ENCODE peak calls at places on chromosomes 6 and 20, in four cellular contexts. One of them, this sample, is unnamed.

GRCh38 chr6:145886228-145886956 is 71.8 kb upstream of the FBXO30 start:
- DNase-seq in adrenal gland: no peak
- DNase-seq in OCI-LY7: no peak
- DNase-seq in astrocyte: peak
- DNase-seq in this sample: peak

GRCh38 chr6:5723905-5724691 is 282.6 kb downstream of the NRN1 start:
- DNase-seq in adrenal gland: peak
- DNase-seq in OCI-LY7: peak
- DNase-seq in astrocyte: no peak
- DNase-seq in this sample: no peak

GRCh38 chr20:1810926-1811620 is 84.1 kb upstream of the SIRPA start:
- DNase-seq in adrenal gland: peak
- DNase-seq in OCI-LY7: no peak
- DNase-seq in astrocyte: peak
- DNase-seq in this sample: no peak

GRCh38 chr6:18835976-18836375 is 448.8 kb downstream of the RNF144B start:
- DNase-seq in adrenal gland: no peak
- DNase-seq in astrocyte: no peak
- DNase-seq in OCI-LY7: no peak
- DNase-seq in this sample: no peak

GRCh38 chr6:107161521-107161920 is 46.2 kb upstream of the BEND3 start:
- DNase-seq in adrenal gland: no peak
- DNase-seq in OCI-LY7: no peak
- DNase-seq in astrocyte: no peak
- DNase-seq in this sample: no peak

GRCh38 chr20:25081065-25081729 is 744 bp downstream of the VSX1 start:
- DNase-seq in adrenal gland: no peak
- DNase-seq in astrocyte: no peak
- DNase-seq in OCI-LY7: no peak
- DNase-seq in this sample: no peak

GRCh38 chr20:31666258-31667042 is 28.7 kb downstream of the COX4I2 start:
- DNase-seq in OCI-LY7: peak
- DNase-seq in astrocyte: no peak
- DNase-seq in adrenal gland: peak
- DNase-seq in this sample: no peak

GRCh38 chr6:147873826-147874225 is 365.3 kb downstream of the SAMD5 start:
- DNase-seq in astrocyte: no peak
- DNase-seq in adrenal gland: no peak
- DNase-seq in OCI-LY7: no peak
- DNase-seq in this sample: no peak

GRCh38 chr6:112744827-112745226 is 397.7 kb downstream of the RFPL4B start:
- DNase-seq in OCI-LY7: no peak
- DNase-seq in astrocyte: no peak
- DNase-seq in adrenal gland: no peak
- DNase-seq in this sample: no peak

GRCh38 chr6:160041608-160042007 is 72.7 kb downstream of the IGF2R start:
- DNase-seq in astrocyte: peak
- DNase-seq in adrenal gland: peak
- DNase-seq in OCI-LY7: no peak
- DNase-seq in this sample: peak

GRCh38 chr20:41049451-41049850 is 20.8 kb downstream of the TOP1 start:
- DNase-seq in OCI-LY7: no peak
- DNase-seq in astrocyte: no peak
- DNase-seq in adrenal gland: no peak
- DNase-seq in this sample: no peak

GRCh38 chr20:52312131-52312729 is 120.7 kb upstream of the ZFP64 start:
- DNase-seq in OCI-LY7: peak
- DNase-seq in adrenal gland: peak
- DNase-seq in astrocyte: peak
- DNase-seq in this sample: peak

GRCh38 chr20:16801919-16802651 is 53.9 kb downstream of the OTOR start:
- DNase-seq in astrocyte: peak
- DNase-seq in OCI-LY7: peak
- DNase-seq in adrenal gland: peak
- DNase-seq in this sample: peak

GRCh38 chr6:75244063-75244575 is 518 bp upstream of the COX7A2 start:
- DNase-seq in adrenal gland: no peak
- DNase-seq in astrocyte: no peak
- DNase-seq in OCI-LY7: no peak
- DNase-seq in this sample: no peak

GRCh38 chr20:17210983-17211382 is 15.9 kb upstream of the PCSK2 start:
- DNase-seq in adrenal gland: no peak
- DNase-seq in OCI-LY7: no peak
- DNase-seq in astrocyte: no peak
- DNase-seq in this sample: no peak

GRCh38 chr6:167835260-167835659 is 8.5 kb downstream of the AFDN start:
- DNase-seq in adrenal gland: no peak
- DNase-seq in astrocyte: no peak
- DNase-seq in OCI-LY7: no peak
- DNase-seq in this sample: no peak

GRCh38 chr6:121055572-121056163 is 278.6 kb downstream of the TBC1D32 start:
- DNase-seq in astrocyte: peak
- DNase-seq in adrenal gland: no peak
- DNase-seq in OCI-LY7: peak
- DNase-seq in this sample: peak

GRCh38 chr20:50245561-50246366 is 55.1 kb downstream of the CEBPB start:
- DNase-seq in astrocyte: peak
- DNase-seq in adrenal gland: no peak
- DNase-seq in OCI-LY7: no peak
- DNase-seq in this sample: no peak

GRCh38 chr20:4889446-4889845 is 111.9 kb downstream of the SLC23A2 start:
- DNase-seq in adrenal gland: peak
- DNase-seq in OCI-LY7: no peak
- DNase-seq in astrocyte: no peak
- DNase-seq in this sample: no peak

GRCh38 chr6:158817298-158818007 is 1.7 kb downstream of the EZR start:
- DNase-seq in adrenal gland: peak
- DNase-seq in OCI-LY7: peak
- DNase-seq in astrocyte: peak
- DNase-seq in this sample: no peak

GRCh38 chr6:75409928-75410327 is 83.7 kb downstream of the FILIP1 start:
- DNase-seq in adrenal gland: no peak
- DNase-seq in OCI-LY7: no peak
- DNase-seq in astrocyte: peak
- DNase-seq in this sample: no peak

GRCh38 chr20:25308671-25309394 is 60.9 kb downstream of the PYGB start:
- DNase-seq in astrocyte: peak
- DNase-seq in adrenal gland: peak
- DNase-seq in OCI-LY7: no peak
- DNase-seq in this sample: no peak

GRCh38 chr6:16130932-16131387 is 2.1 kb downstream of the MYLIP start:
- DNase-seq in adrenal gland: peak
- DNase-seq in astrocyte: peak
- DNase-seq in OCI-LY7: peak
- DNase-seq in this sample: peak

GRCh38 chr6:166169549-166170421 is 2.1 kb upstream of the TBXT start:
- DNase-seq in adrenal gland: no peak
- DNase-seq in astrocyte: no peak
- DNase-seq in OCI-LY7: no peak
- DNase-seq in this sample: no peak

GRCh38 chr6:134421496-134421895 is 103.6 kb upstream of the SGK1 start:
- DNase-seq in adrenal gland: no peak
- DNase-seq in astrocyte: peak
- DNase-seq in OCI-LY7: no peak
- DNase-seq in this sample: no peak

GRCh38 chr20:17172826-17173420 is 53.9 kb upstream of the PCSK2 start:
- DNase-seq in OCI-LY7: no peak
- DNase-seq in astrocyte: peak
- DNase-seq in adrenal gland: no peak
- DNase-seq in this sample: no peak

GRCh38 chr20:48846516-48847492 is 19.0 kb upstream of the PREX1 start:
- DNase-seq in adrenal gland: no peak
- DNase-seq in OCI-LY7: peak
- DNase-seq in astrocyte: no peak
- DNase-seq in this sample: no peak

GRCh38 chr20:31568041-31568731 is 36.9 kb upstream of the ID1 start:
- DNase-seq in astrocyte: peak
- DNase-seq in adrenal gland: no peak
- DNase-seq in OCI-LY7: no peak
- DNase-seq in this sample: no peak

GRCh38 chr20:3916347-3916746 is 27.2 kb downstream of the PANK2 start:
- DNase-seq in astrocyte: no peak
- DNase-seq in adrenal gland: no peak
- DNase-seq in OCI-LY7: no peak
- DNase-seq in this sample: no peak

GRCh38 chr6:130778946-130779657 is 48.1 kb upstream of the SMLR1 start:
- DNase-seq in astrocyte: peak
- DNase-seq in adrenal gland: no peak
- DNase-seq in OCI-LY7: no peak
- DNase-seq in this sample: peak
- H3K4me3 ChIP-seq in astrocyte: no peak
- H3K4me3 ChIP-seq in adrenal gland: no peak
- H3K4me3 ChIP-seq in OCI-LY7: no peak
- H3K4me3 ChIP-seq in this sample: no peak

GRCh38 chr20:38067717-38068365 is 34.3 kb downstream of the RPRD1B start:
- DNase-seq in astrocyte: no peak
- DNase-seq in OCI-LY7: no peak
- DNase-seq in adrenal gland: no peak
- DNase-seq in this sample: no peak
- H3K27ac ChIP-seq in astrocyte: no peak
- H3K27ac ChIP-seq in OCI-LY7: no peak
- H3K27ac ChIP-seq in adrenal gland: no peak
- H3K27ac ChIP-seq in this sample: no peak

GRCh38 chr6:139931746-139932145 is 557.3 kb upstream of the CITED2 start:
- DNase-seq in adrenal gland: no peak
- DNase-seq in OCI-LY7: no peak
- DNase-seq in astrocyte: no peak
- DNase-seq in this sample: no peak
- TF ChIP-seq CTCF in adrenal gland: no peak
- TF ChIP-seq CTCF in OCI-LY7: no peak
- TF ChIP-seq CTCF in astrocyte: no peak
- TF ChIP-seq CTCF in this sample: no peak

DNA sequence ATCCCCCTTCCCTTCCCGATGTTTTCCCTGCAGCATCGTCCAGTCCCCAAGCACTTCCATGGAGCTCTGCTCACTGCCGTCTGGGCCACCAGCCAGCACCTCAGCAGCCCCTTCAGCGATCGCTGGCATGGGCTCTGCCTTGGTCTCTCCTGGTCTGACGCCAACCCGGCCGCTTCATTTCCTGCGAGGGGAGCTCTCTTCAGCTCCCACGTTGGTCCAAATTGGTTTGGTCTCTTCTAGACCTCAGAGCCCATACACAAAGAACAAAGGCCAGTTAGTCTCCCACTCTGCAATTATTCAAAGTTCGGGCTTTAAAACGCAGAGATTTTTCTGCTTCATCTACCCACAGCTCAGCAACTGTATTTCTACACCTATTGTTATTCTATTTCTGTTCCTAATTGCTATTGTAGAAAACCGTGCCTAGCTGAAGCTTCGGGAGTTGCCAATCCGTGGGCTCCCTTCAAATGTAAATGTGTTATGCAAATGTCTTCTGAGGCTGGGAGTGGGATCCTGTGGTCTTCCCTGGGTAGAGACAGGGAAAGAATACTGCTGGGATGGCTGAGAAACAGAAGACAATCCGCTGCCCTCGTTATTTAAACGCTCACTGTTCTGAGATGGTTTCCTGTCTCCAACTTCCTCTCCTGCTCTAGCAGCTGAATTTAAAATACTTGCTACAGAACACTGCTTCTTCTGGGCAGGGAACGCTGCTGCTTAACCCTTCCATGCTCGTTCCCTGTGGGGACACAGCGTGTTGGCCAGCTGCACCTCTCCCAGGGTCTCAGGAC is 154.2 kb upstream of the QKI start:
- DNase-seq in adrenal gland: peak
- DNase-seq in OCI-LY7: no peak
- DNase-seq in astrocyte: peak
- DNase-seq in this sample: no peak
- H3K4me3 ChIP-seq in adrenal gland: no peak
- H3K4me3 ChIP-seq in OCI-LY7: no peak
- H3K4me3 ChIP-seq in astrocyte: peak
- H3K4me3 ChIP-seq in this sample: no peak

DNA sequence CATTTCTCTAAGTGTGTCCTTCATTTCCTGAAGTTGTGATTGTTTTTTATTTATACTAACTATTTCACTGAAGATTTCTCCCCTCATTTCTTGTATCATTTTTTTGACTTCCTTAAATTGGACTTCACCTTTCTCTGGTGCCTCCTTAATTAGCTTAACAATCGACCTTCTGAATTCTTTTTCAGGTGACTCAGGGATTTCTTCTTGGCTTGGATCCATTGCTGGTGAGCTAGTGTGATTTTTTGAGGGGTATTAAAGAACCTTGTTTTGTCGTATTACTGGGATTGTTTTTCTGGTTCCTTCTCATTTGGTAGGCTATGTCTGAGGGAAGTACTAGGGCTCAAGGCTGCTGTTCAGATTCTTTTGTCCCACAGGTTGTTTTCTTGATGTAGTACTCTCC is 92.8 kb downstream of the ESR1 start:
- DNase-seq in astrocyte: no peak
- DNase-seq in OCI-LY7: no peak
- DNase-seq in adrenal gland: no peak
- DNase-seq in this sample: no peak
- H3K27ac ChIP-seq in astrocyte: no peak
- H3K27ac ChIP-seq in OCI-LY7: no peak
- H3K27ac ChIP-seq in adrenal gland: no peak
- H3K27ac ChIP-seq in this sample: no peak

DNA sequence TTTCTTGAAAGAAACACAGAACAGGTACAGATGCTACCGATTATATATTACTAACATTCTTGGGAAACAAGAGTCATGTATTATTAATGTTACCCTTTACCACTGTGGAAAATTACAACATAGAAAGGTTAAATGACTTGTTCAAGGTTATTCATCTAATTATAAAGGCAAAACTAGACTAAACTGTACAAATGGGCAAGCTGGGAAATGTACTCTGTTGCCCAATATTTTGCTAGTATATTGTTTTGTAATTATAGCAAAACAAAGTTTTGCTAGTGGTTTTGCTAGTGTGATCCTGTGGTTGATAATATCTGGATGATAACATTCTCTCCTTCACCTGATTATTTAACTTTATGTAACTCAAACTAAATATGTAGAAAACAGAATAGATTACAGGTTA is 96.5 kb downstream of the TINAG start:
- DNase-seq in adrenal gland: no peak
- DNase-seq in astrocyte: peak
- DNase-seq in OCI-LY7: no peak
- DNase-seq in this sample: no peak
- TF ChIP-seq CTCF in adrenal gland: no peak
- TF ChIP-seq CTCF in astrocyte: no peak
- TF ChIP-seq CTCF in OCI-LY7: no peak
- TF ChIP-seq CTCF in this sample: no peak